ENCODE peak calls at places on chromosome 22, in nine cellular contexts. M is epithelial cell of esophagus; I is body of pancreas; P is CD4-positive, alpha-beta T cell; S is AG10803; T is cardiac fibroblast; F is mammary epithelial cell; Q is fibroblast of mammary gland; W is transverse colon. D is an unnamed sample.

GRCh38 chr22:48693377-48694135 is 1134.1 kb downstream of the BRD1 start:
- DNase-seq in M (no peak), I (no peak), P (no peak), S (no peak), T (no peak), F (no peak), Q (no peak), W (no peak), D (no peak)

GRCh38 chr22:41256898-41257260 is 16.1 kb upstream of the CHADL start:
- DNase-seq in M (no peak), I (no peak), P (no peak), S (no peak), T (peak), F (no peak), Q (no peak), W (no peak), D (no peak)

GRCh38 chr22:44206696-44207095 is 26.0 kb downstream of the PARVG start:
- DNase-seq in M (no peak), I (no peak), P (no peak), S (no peak), T (no peak), F (no peak), Q (no peak), W (no peak), D (no peak)

GRCh38 chr22:40605676-40606250 is 30.8 kb downstream of the MRTFA start:
- DNase-seq in M (no peak), I (no peak), P (no peak), S (peak), T (peak), F (no peak), Q (no peak), W (no peak), D (no peak)

GRCh38 chr22:48426466-48427380 is 1401.0 kb downstream of the BRD1 start:
- DNase-seq in M (no peak), I (no peak), P (no peak), S (no peak), T (no peak), F (no peak), Q (no peak), W (no peak), D (no peak)

GRCh38 chr22:37260939-37261338 is 16.9 kb upstream of the RAC2 start:
- DNase-seq in M (peak), I (peak), P (peak), S (peak), T (peak), F (peak), Q (peak), W (peak), D (peak)

GRCh38 chr22:43850529-43850928 is 11.8 kb downstream of the SULT4A1 start:
- DNase-seq in M (no peak), I (no peak), P (no peak), S (no peak), T (no peak), F (no peak), Q (no peak), W (no peak), D (no peak)

GRCh38 chr22:41094036-41094435 is 1.6 kb downstream of the EP300 start:
- DNase-seq in M (peak), I (no peak), P (no peak), S (peak), T (peak), F (peak), Q (peak), W (peak), D (no peak)

GRCh38 chr22:46070215-46070721 is 80.1 kb upstream of the PPARA start:
- DNase-seq in M (peak), I (peak), P (no peak), S (peak), T (peak), F (peak), Q (peak), W (peak), D (no peak)

GRCh38 chr22:37496651-37497599 is 10.7 kb upstream of the MFNG start:
- DNase-seq in M (peak), I (no peak), P (no peak), S (peak), T (peak), F (peak), Q (peak), W (no peak), D (no peak)

GRCh38 chr22:44758354-44758969 is 6.1 kb downstream of the ARHGAP8 start:
- DNase-seq in M (peak), I (no peak), P (no peak), S (peak), T (peak), F (peak), Q (peak), W (no peak), D (no peak)

GRCh38 chr22:47213571-47214230 is 451.3 kb downstream of the TBC1D22A start:
- DNase-seq in M (no peak), I (no peak), P (peak), S (peak), T (no peak), F (no peak), Q (peak), W (peak), D (peak)

GRCh38 chr22:21041937-21042336 is 3.8 kb upstream of the LRRC74B start:
- DNase-seq in M (peak), I (no peak), P (no peak), S (peak), T (peak), F (peak), Q (peak), W (no peak), D (no peak)

DNA sequence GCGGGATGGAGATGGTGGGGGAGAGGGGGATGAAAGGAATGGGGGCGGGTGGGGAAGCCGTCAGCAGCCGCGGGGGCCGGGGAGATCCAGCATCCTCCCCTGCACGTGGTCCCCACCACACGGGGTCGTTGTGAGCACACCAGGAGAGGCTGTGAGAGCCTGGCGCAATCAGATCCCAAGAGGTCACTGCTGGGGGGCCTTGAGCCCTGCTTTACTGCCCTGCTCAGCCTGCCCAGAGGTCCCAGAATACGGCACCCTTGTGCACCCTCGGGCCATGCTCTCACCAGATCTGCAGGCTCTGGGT is 7.4 kb downstream of the CABP7 start:
- DNase-seq in M (peak), I (peak), P (no peak), S (peak), T (peak), F (no peak), Q (peak), W (peak), D (no peak)
- TF ChIP-seq CTCF in M (peak), I (no peak), P (no peak), S (peak), T (peak), F (no peak), Q (peak), W (no peak), D (peak)

DNA sequence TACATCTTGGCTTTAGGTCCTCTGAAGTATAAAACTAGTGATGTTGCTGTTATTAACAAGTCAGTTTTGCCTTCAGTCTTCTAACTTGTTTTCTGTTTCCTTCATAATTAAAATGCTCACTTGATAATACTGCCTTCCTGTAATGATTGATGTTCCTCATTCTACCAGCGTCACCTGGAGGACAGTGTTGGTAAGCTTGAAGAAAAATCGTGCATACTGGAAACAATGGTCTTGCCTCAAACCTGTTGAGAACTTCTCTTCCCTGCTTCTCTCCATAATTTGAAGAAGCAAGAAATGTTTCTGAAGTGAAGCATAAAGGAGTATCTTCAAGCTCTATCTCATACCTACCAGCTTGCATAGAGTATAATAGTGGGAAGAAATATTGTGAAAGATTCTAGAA is 3.0 kb downstream of the YWHAH start:
- DNase-seq in M (peak), I (peak), P (no peak), S (no peak), T (peak), F (peak), Q (peak), W (peak), D (no peak)
- TF ChIP-seq CTCF in M (peak), I (peak), P (peak), S (peak), T (peak), F (peak), Q (peak), W (peak), D (peak)

GRCh38 chr22:22558071-22558971 is 744 bp downstream of the PRAME start:
- DNase-seq in M (no peak), I (no peak), P (no peak), S (no peak), T (no peak), F (no peak), Q (no peak), W (no peak), D (no peak)

GRCh38 chr22:22556578-22556977 is 2.5 kb downstream of the PRAME start:
- DNase-seq in M (no peak), I (no peak), P (no peak), S (no peak), T (no peak), F (no peak), Q (no peak), W (no peak), D (no peak)

GRCh38 chr22:22556995-22557925 is 1.8 kb downstream of the PRAME start:
- DNase-seq in M (no peak), I (no peak), P (no peak), S (no peak), T (no peak), F (no peak), Q (no peak), W (no peak), D (no peak)

GRCh38 chr22:22555596-22555995 is 3.5 kb downstream of the PRAME start:
- DNase-seq in M (no peak), I (no peak), P (no peak), S (no peak), T (no peak), F (no peak), Q (no peak), W (no peak), D (no peak)

DNA sequence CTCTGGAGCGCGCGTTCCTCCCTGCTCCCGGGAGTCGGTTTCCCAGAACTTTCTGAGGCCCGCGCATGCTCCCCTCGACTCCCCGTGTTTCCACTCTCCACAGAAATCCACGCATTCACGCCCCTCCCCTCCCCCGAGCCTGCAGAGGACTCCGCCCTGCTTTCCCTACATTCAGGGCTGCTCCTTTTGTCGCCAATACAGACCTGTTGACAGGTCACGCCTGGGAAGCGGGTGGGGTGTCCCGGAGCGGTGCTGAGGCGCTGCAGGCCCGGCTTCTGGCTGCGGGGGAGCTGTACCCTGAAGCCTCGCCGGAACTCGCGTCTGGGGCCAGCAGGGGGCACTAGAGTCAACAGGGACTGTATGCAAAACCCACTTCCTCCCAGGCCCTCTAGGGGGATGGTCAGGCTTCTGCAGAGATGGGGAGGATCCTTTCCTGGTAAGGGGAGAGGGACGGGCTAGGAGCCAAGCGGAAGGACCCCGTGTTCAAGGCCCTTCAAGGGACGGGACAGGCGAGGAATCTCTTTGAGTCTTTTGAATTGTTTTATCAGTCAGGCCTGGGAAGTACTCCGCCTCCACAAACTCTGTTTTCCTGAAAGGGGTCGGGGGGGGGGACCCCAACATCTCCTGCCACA is at the start of gene PRAME:
- DNase-seq in M (no peak), I (peak), P (peak), S (peak), T (peak), F (no peak), Q (peak), W (peak), D (peak)
- TF ChIP-seq CTCF in M (no peak), I (peak), P (peak), S (peak), T (peak), F (peak), Q (peak), W (peak), D (peak)

GRCh38 chr22:22450343-22450839 is 58.2 kb downstream of the ZNF280B start:
- DNase-seq in M (no peak), I (peak), P (no peak), S (no peak), T (no peak), F (no peak), Q (peak), W (peak), D (no peak)
- TF ChIP-seq CTCF in M (no peak), I (no peak), P (no peak), S (no peak), T (no peak), F (no peak), Q (no peak), W (no peak), D (no peak)

GRCh38 chr22:34414467-34415440 is 494.5 kb upstream of the LARGE1 start:
- DNase-seq in M (peak), I (peak), P (no peak), S (peak), T (peak), F (peak), Q (peak), W (peak), D (peak)
- TF ChIP-seq CTCF in M (no peak), I (peak), P (no peak), S (peak), T (peak), F (peak), Q (peak), W (peak), D (peak)

GRCh38 chr22:19964701-19965386 is 23.2 kb upstream of the TXNRD2 start:
- DNase-seq in M (no peak), I (no peak), P (no peak), S (no peak), T (no peak), F (no peak), Q (no peak), W (no peak), D (no peak)

GRCh38 chr22:19963863-19964642 is 22.4 kb upstream of the TXNRD2 start:
- DNase-seq in M (no peak), I (no peak), P (no peak), S (no peak), T (no peak), F (no peak), Q (no peak), W (no peak), D (no peak)

GRCh38 chr22:19967850-19968449 is 26.3 kb upstream of the TXNRD2 start:
- DNase-seq in M (no peak), I (no peak), P (no peak), S (no peak), T (no peak), F (no peak), Q (no peak), W (no peak), D (no peak)

GRCh38 chr22:19966908-19967750 is 25.5 kb upstream of the TXNRD2 start:
- DNase-seq in M (no peak), I (no peak), P (no peak), S (no peak), T (no peak), F (no peak), Q (no peak), W (no peak), D (no peak)

GRCh38 chr22:19965771-19966709 is 24.4 kb upstream of the TXNRD2 start:
- DNase-seq in M (no peak), I (no peak), P (no peak), S (no peak), T (no peak), F (no peak), Q (no peak), W (no peak), D (no peak)
- TF ChIP-seq CTCF in M (peak), I (no peak), P (no peak), S (peak), T (peak), F (no peak), Q (peak), W (no peak), D (peak)

GRCh38 chr22:25332386-25332785 is 112.9 kb downstream of the CRYBB2 start:
- DNase-seq in M (no peak), I (no peak), P (no peak), S (no peak), T (no peak), F (no peak), Q (no peak), W (no peak), D (no peak)

GRCh38 chr22:25331050-25331449 is 111.6 kb downstream of the CRYBB2 start:
- DNase-seq in M (no peak), I (no peak), P (no peak), S (no peak), T (no peak), F (no peak), Q (no peak), W (no peak), D (no peak)

DNA sequence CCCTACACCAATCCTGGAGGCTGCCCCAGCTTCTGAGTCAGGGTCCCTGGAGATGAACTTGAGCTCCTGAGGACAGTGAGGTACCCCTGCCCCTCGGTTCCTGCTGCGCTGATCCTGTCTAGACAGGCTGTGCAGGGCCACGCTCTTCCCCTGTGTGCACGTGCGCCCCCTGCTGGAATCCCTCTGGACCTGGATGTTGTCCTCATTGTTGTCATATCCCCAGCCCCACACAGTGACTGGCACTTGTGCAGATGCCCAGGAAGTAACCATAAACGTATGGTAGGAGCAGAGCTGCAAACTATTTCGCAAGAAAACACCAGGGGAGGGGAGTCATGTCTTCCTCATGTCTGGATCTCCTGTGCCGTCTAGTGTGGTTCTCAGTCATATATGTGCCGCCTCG is 114.7 kb downstream of the CRYBB2 start:
- DNase-seq in M (peak), I (peak), P (no peak), S (peak), T (peak), F (peak), Q (peak), W (peak), D (peak)
- TF ChIP-seq CTCF in M (peak), I (peak), P (no peak), S (peak), T (peak), F (peak), Q (peak), W (peak), D (peak)

GRCh38 chr22:50469377-50470305 is 5.2 kb downstream of the SBF1 start:
- DNase-seq in M (peak), I (peak), P (peak), S (peak), T (peak), F (peak), Q (peak), W (peak), D (no peak)
- TF ChIP-seq CTCF in M (no peak), I (no peak), P (peak), S (no peak), T (no peak), F (no peak), Q (no peak), W (peak), D (no peak)

DNA sequence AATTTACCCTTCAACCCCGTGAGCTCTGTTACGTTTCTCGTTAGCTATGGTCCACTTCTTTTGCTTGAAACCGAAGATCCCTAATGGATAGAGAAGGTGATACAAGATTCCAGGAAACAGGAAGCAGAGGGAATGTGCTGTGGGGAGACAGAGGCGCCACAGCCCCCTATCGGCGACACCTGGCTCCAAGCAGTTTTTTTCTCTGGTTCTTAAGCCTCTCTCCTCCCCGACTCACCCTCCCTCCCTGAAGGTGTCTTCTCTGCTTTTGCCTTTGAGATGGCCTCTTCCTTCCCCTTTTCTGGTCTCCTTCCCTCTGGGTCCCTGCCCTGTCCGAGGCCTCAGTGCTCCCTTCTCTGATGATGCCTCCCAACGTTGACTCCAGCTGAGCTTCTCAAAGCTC is 14.2 kb upstream of the APOBEC3A start:
- DNase-seq in M (no peak), I (no peak), P (no peak), S (no peak), T (no peak), F (no peak), Q (no peak), W (peak), D (no peak)
- TF ChIP-seq CTCF in M (no peak), I (no peak), P (no peak), S (no peak), T (no peak), F (peak), Q (no peak), W (no peak), D (no peak)